ENCODE peak calls at places on chromosomes 3 and 15, in nine cellular contexts. P, O, N, C, W, M, I, V and Y are unnamed samples. For H3K4me1, the result is how much of the 10 kb centered on the place peaks cover.

GRCh38 chr3:115660646-115661442 is 37.5 kb downstream of the GAP43 start:
- DNase-seq in N (no peak), P (peak), O (no peak), M (no peak), V (no peak), C (no peak), W (no peak), I (no peak), Y (no peak)

GRCh38 chr3:24686764-24687163 is 192.1 kb upstream of the THRB start:
- DNase-seq in P (no peak), W (no peak), M (no peak), O (no peak), C (no peak), V (no peak), N (no peak), I (no peak), Y (no peak)

GRCh38 chr3:124834723-124835718 is 52.1 kb downstream of the ITGB5 start:
- DNase-seq in O (peak), W (peak), P (no peak), C (no peak), I (peak), M (peak), V (peak), N (peak), Y (no peak)

GRCh38 chr3:19070325-19070724 is 78.0 kb upstream of the KCNH8 start:
- DNase-seq in I (no peak), O (no peak), M (no peak), P (no peak), N (no peak), V (no peak), W (no peak), C (no peak), Y (no peak)

GRCh38 chr3:175129126-175129525 is 270.0 kb downstream of the NAALADL2 start:
- DNase-seq in I (no peak), W (no peak), O (no peak), C (no peak), V (no peak), N (no peak), P (no peak), M (no peak), Y (no peak)

GRCh38 chr3:24604215-24604614 is 109.6 kb upstream of the THRB start:
- DNase-seq in P (no peak), I (no peak), N (no peak), M (no peak), C (no peak), V (no peak), W (no peak), O (no peak), Y (no peak)

GRCh38 chr3:131231710-131232348 is 149.7 kb upstream of the NUDT16 start:
- DNase-seq in C (no peak), V (no peak), I (no peak), O (no peak), M (no peak), N (peak), P (no peak), W (no peak), Y (no peak)

GRCh38 chr15:69244798-69245197 is 53.9 kb upstream of the PAQR5 start:
- DNase-seq in P (no peak), N (no peak), O (no peak), I (no peak), C (no peak), W (no peak), M (no peak), V (no peak), Y (no peak)

GRCh38 chr3:135869439-135870105 is 96.0 kb upstream of the PPP2R3A start:
- DNase-seq in M (no peak), I (no peak), V (no peak), N (no peak), W (no peak), O (no peak), C (no peak), P (no peak), Y (no peak)

GRCh38 chr3:170867552-170867951 is 2.4 kb downstream of the RPL22L1 start:
- DNase-seq in P (no peak), M (no peak), C (no peak), V (no peak), N (no peak), W (no peak), O (no peak), I (no peak), Y (no peak)

GRCh38 chr15:67174864-67175573 is 79.4 kb downstream of the AAGAB start:
- DNase-seq in V (peak), W (no peak), N (peak), O (peak), I (no peak), C (peak), M (no peak), P (no peak), Y (no peak)

GRCh38 chr3:183108002-183108449 is 8.7 kb upstream of the MCCC1 start:
- DNase-seq in P (no peak), C (no peak), V (peak), W (no peak), N (peak), I (no peak), M (no peak), O (no peak), Y (no peak)

GRCh38 chr3:158617982-158618875 is 26.1 kb upstream of the GFM1 start:
- DNase-seq in N (no peak), W (no peak), O (no peak), C (no peak), M (no peak), V (peak), I (no peak), P (no peak), Y (no peak)

GRCh38 chr3:172513488-172513887 is 9.7 kb downstream of the TNFSF10 start:
- DNase-seq in C (no peak), P (no peak), M (no peak), O (no peak), I (no peak), W (no peak), N (no peak), V (no peak), Y (no peak)

GRCh38 chr3:149085828-149086231 is 503 bp downstream of the HLTF start:
- DNase-seq in O (no peak), W (no peak), M (no peak), V (peak), P (no peak), C (peak), I (no peak), N (peak), Y (peak)

GRCh38 chr15:52527898-52528464 is 699 bp downstream of the MYO5A start:
- DNase-seq in P (no peak), W (peak), C (no peak), V (peak), I (no peak), O (peak), N (peak), M (peak), Y (no peak)

GRCh38 chr15:29852201-29852600 is 29.9 kb upstream of the TJP1 start:
- DNase-seq in I (no peak), V (no peak), P (no peak), W (no peak), N (no peak), C (no peak), M (no peak), O (no peak), Y (no peak)

GRCh38 chr3:171160326-171160725 is 133.8 kb upstream of the SLC2A2 start:
- DNase-seq in N (no peak), O (no peak), V (no peak), W (no peak), M (no peak), C (no peak), P (no peak), I (no peak), Y (no peak)

GRCh38 chr3:6861331-6861988 is 545 bp downstream of the GRM7 start:
- DNase-seq in I (no peak), V (peak), P (peak), N (no peak), O (no peak), M (no peak), C (no peak), W (no peak), Y (no peak)

GRCh38 chr3:58345457-58345856 is 12.8 kb downstream of the PXK start:
- DNase-seq in P (no peak), V (no peak), O (no peak), C (no peak), M (no peak), N (no peak), W (no peak), I (no peak), Y (no peak)
- H3K4me1 ChIP-seq in P (under half), V (under half), O (under half), C (under half), M (under half), N (under half), W (under half), I (under half), Y (under half)

GRCh38 chr15:85412956-85413854 is 32.8 kb downstream of the AKAP13 start:
- DNase-seq in W (peak), I (peak), V (peak), O (peak), P (peak), M (peak), N (peak), C (peak), Y (peak)

GRCh38 chr15:85414495-85414894 is 34.1 kb downstream of the AKAP13 start:
- DNase-seq in I (no peak), O (no peak), V (no peak), M (no peak), C (no peak), N (peak), W (no peak), P (no peak), Y (no peak)

GRCh38 chr15:85414991-85415390 is 34.6 kb downstream of the AKAP13 start:
- DNase-seq in C (no peak), P (peak), W (no peak), V (no peak), M (no peak), I (no peak), N (no peak), O (no peak), Y (no peak)

GRCh38 chr15:85414037-85414436 is 33.6 kb downstream of the AKAP13 start:
- DNase-seq in V (no peak), C (no peak), W (no peak), N (no peak), O (no peak), M (no peak), I (no peak), P (no peak), Y (no peak)

DNA sequence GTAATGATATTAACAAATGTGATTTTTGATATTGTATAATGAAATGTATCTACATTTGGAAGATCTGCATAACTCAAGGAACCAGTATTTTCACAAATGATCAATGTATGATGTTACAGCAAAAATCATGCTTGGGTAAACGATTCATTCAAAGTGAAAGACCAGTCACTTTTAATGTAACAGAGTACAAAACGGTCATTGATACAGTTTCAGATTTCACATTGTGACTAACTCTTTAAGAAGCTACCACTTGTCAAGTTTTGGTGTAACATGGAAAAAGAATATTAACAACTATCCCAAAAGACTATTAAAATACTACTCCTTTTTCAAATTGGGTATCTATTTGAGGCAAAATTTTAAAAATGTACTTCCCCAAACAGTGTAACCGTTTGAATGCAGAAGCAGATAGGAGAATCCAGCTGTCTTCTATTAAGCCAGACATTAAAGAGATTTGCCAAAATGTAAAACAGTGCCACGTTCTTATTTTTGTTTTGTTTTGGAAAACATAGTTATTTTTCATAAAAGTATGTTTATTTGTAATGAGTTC is 31.7 kb downstream of the AKAP13 start:
- DNase-seq in P (no peak), V (no peak), W (no peak), M (no peak), O (no peak), N (no peak), I (no peak), C (no peak), Y (no peak)
- H3K27ac ChIP-seq in P (no peak), V (no peak), W (no peak), M (no peak), O (no peak), N (peak), I (no peak), C (peak), Y (no peak)

GRCh38 chr3:144181062-144181461 is 209.4 kb downstream of the DIPK2A start:
- DNase-seq in O (no peak), I (no peak), N (no peak), C (no peak), W (no peak), V (no peak), P (no peak), M (no peak), Y (no peak)
- H3K4me3 ChIP-seq in O (no peak), I (no peak), N (no peak), C (no peak), W (no peak), V (no peak), P (no peak), M (no peak), Y (no peak)

DNA sequence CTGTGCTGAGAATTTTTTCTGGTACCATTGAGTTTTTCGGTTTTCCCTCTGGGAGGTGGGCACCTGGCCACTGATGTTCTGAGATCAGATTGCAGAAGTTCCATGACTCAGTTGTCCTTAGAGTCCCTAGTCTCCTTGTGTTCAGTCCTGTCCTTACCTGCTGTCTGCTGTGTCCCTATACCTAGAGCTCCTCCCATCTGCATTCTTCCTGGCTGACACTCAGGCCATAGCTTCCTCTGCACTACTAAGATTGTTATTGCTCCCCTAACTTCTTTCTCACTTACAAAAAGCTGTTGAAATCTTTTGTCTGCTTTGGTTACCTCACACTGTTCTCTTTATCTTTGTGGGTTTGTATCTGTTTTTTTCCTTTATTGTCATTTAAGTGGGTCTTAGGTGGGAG is 13.2 kb downstream of the USP3 start:
- DNase-seq in C (no peak), O (no peak), M (no peak), V (peak), I (no peak), P (no peak), W (no peak), N (no peak), Y (no peak)
- H3K4me1 ChIP-seq in C (half or more), O (under half), M (half or more), V (under half), I (under half), P (under half), W (under half), N (half or more), Y (under half)